ENCODE peak calls at places on chromosomes 7 and 10, in five cellular contexts. One of them, this sample, is unnamed. For H3K4me1, the result is how much of the 10 kb centered on the place peaks cover.

GRCh38 chr7:44618754-44619153 is 12.3 kb downstream of the OGDH start:
- DNase-seq in colonic mucosa: no peak
- DNase-seq in A549: no peak
- DNase-seq in tibial artery: no peak
- DNase-seq in heart right ventricle: no peak
- DNase-seq in this sample: no peak

GRCh38 chr7:48193421-48193820 is 22.2 kb downstream of the ABCA13 start:
- DNase-seq in A549: no peak
- DNase-seq in tibial artery: no peak
- DNase-seq in colonic mucosa: no peak
- DNase-seq in heart right ventricle: no peak
- DNase-seq in this sample: no peak

GRCh38 chr7:68147621-68148238 is 1151.1 kb downstream of the TYW1 start:
- DNase-seq in tibial artery: no peak
- DNase-seq in colonic mucosa: no peak
- DNase-seq in heart right ventricle: no peak
- DNase-seq in A549: no peak
- DNase-seq in this sample: no peak

GRCh38 chr7:32153006-32153405 is 82.8 kb upstream of the PDE1C start:
- DNase-seq in heart right ventricle: no peak
- DNase-seq in A549: no peak
- DNase-seq in colonic mucosa: no peak
- DNase-seq in tibial artery: no peak
- DNase-seq in this sample: no peak

GRCh38 chr7:155729847-155730246 is 82.4 kb downstream of the SHH start:
- DNase-seq in tibial artery: no peak
- DNase-seq in heart right ventricle: no peak
- DNase-seq in A549: no peak
- DNase-seq in colonic mucosa: peak
- DNase-seq in this sample: no peak

GRCh38 chr10:28253174-28253783 is 49.6 kb downstream of the MPP7 start:
- DNase-seq in tibial artery: no peak
- DNase-seq in colonic mucosa: no peak
- DNase-seq in A549: no peak
- DNase-seq in heart right ventricle: no peak
- DNase-seq in this sample: no peak

GRCh38 chr7:29859491-29860180 is 53.3 kb downstream of the WIPF3 start:
- DNase-seq in A549: no peak
- DNase-seq in heart right ventricle: peak
- DNase-seq in tibial artery: no peak
- DNase-seq in colonic mucosa: no peak
- DNase-seq in this sample: no peak

GRCh38 chr7:127895360-127895759 is 135.9 kb downstream of the LRRC4 start:
- DNase-seq in A549: no peak
- DNase-seq in colonic mucosa: no peak
- DNase-seq in tibial artery: no peak
- DNase-seq in heart right ventricle: no peak
- DNase-seq in this sample: no peak

GRCh38 chr10:43863859-43864591 is 215.3 kb upstream of the ZNF32 start:
- DNase-seq in heart right ventricle: peak
- DNase-seq in colonic mucosa: peak
- DNase-seq in tibial artery: peak
- DNase-seq in A549: no peak
- DNase-seq in this sample: no peak

GRCh38 chr10:36094091-36094490 is 452.0 kb upstream of the FZD8 start:
- DNase-seq in tibial artery: no peak
- DNase-seq in A549: no peak
- DNase-seq in heart right ventricle: peak
- DNase-seq in colonic mucosa: no peak
- DNase-seq in this sample: no peak

GRCh38 chr10:132448248-132448731 is 51.3 kb downstream of the PWWP2B start:
- DNase-seq in heart right ventricle: no peak
- DNase-seq in colonic mucosa: peak
- DNase-seq in A549: peak
- DNase-seq in tibial artery: peak
- DNase-seq in this sample: peak

GRCh38 chr10:27614776-27615175 is 110.7 kb downstream of the RAB18 start:
- DNase-seq in A549: no peak
- DNase-seq in heart right ventricle: no peak
- DNase-seq in colonic mucosa: no peak
- DNase-seq in tibial artery: no peak
- DNase-seq in this sample: no peak

GRCh38 chr10:101311440-101312067 is 42.4 kb upstream of the BTRC start:
- DNase-seq in A549: no peak
- DNase-seq in colonic mucosa: no peak
- DNase-seq in tibial artery: no peak
- DNase-seq in heart right ventricle: no peak
- DNase-seq in this sample: no peak

GRCh38 chr10:110698340-110698739 is 54.2 kb downstream of the RBM20 start:
- DNase-seq in tibial artery: no peak
- DNase-seq in heart right ventricle: no peak
- DNase-seq in colonic mucosa: no peak
- DNase-seq in A549: no peak
- DNase-seq in this sample: no peak

GRCh38 chr7:84247591-84247990 is 53.0 kb upstream of the SEMA3A start:
- DNase-seq in A549: no peak
- DNase-seq in tibial artery: no peak
- DNase-seq in heart right ventricle: no peak
- DNase-seq in colonic mucosa: no peak
- DNase-seq in this sample: no peak

GRCh38 chr10:62794306-62794705 is 10.2 kb upstream of the ADO start:
- DNase-seq in colonic mucosa: no peak
- DNase-seq in tibial artery: no peak
- DNase-seq in A549: no peak
- DNase-seq in heart right ventricle: no peak
- DNase-seq in this sample: no peak

GRCh38 chr7:22001345-22002004 is 55.8 kb upstream of the CDCA7L start:
- DNase-seq in colonic mucosa: peak
- DNase-seq in tibial artery: no peak
- DNase-seq in A549: peak
- DNase-seq in heart right ventricle: peak
- DNase-seq in this sample: no peak

GRCh38 chr7:47498229-47499056 is 83.5 kb downstream of the TNS3 start:
- DNase-seq in heart right ventricle: no peak
- DNase-seq in A549: no peak
- DNase-seq in colonic mucosa: peak
- DNase-seq in tibial artery: no peak
- DNase-seq in this sample: no peak

GRCh38 chr10:71161429-71161828 is 50.9 kb upstream of the UNC5B start:
- DNase-seq in heart right ventricle: no peak
- DNase-seq in colonic mucosa: no peak
- DNase-seq in tibial artery: no peak
- DNase-seq in A549: no peak
- DNase-seq in this sample: no peak

GRCh38 chr7:90726120-90726519 is 130.0 kb downstream of the CDK14 start:
- DNase-seq in heart right ventricle: no peak
- DNase-seq in colonic mucosa: no peak
- DNase-seq in tibial artery: no peak
- DNase-seq in A549: no peak
- DNase-seq in this sample: no peak

GRCh38 chr7:151632750-151633515 is 113.2 kb upstream of the RHEB start:
- DNase-seq in colonic mucosa: peak
- DNase-seq in A549: no peak
- DNase-seq in tibial artery: peak
- DNase-seq in heart right ventricle: peak
- DNase-seq in this sample: peak

GRCh38 chr10:129932996-129933395 is 31.1 kb downstream of the EBF3 start:
- DNase-seq in tibial artery: no peak
- DNase-seq in A549: no peak
- DNase-seq in colonic mucosa: no peak
- DNase-seq in heart right ventricle: no peak
- DNase-seq in this sample: no peak

GRCh38 chr10:132835848-132836233 is 49.9 kb upstream of the NKX6-2 start:
- DNase-seq in heart right ventricle: no peak
- DNase-seq in A549: no peak
- DNase-seq in tibial artery: no peak
- DNase-seq in colonic mucosa: no peak
- DNase-seq in this sample: no peak

GRCh38 chr7:105024734-105025133 is 10.7 kb downstream of the KMT2E start:
- DNase-seq in colonic mucosa: no peak
- DNase-seq in A549: no peak
- DNase-seq in heart right ventricle: no peak
- DNase-seq in tibial artery: no peak
- DNase-seq in this sample: no peak

GRCh38 chr10:79022565-79023488 is 45.9 kb upstream of the ZMIZ1 start:
- DNase-seq in colonic mucosa: no peak
- DNase-seq in A549: peak
- DNase-seq in heart right ventricle: peak
- DNase-seq in tibial artery: no peak
- DNase-seq in this sample: no peak

GRCh38 chr7:50488379-50488778 is 38.2 kb upstream of the FIGNL1 start:
- DNase-seq in tibial artery: no peak
- DNase-seq in colonic mucosa: no peak
- DNase-seq in A549: no peak
- DNase-seq in heart right ventricle: no peak
- DNase-seq in this sample: no peak

GRCh38 chr10:111934926-111935325 is 248.6 kb downstream of the GPAM start:
- DNase-seq in colonic mucosa: no peak
- DNase-seq in tibial artery: no peak
- DNase-seq in A549: no peak
- DNase-seq in heart right ventricle: no peak
- DNase-seq in this sample: no peak

GRCh38 chr10:111936143-111936542 is 247.4 kb downstream of the GPAM start:
- DNase-seq in colonic mucosa: no peak
- DNase-seq in tibial artery: no peak
- DNase-seq in heart right ventricle: no peak
- DNase-seq in A549: no peak
- DNase-seq in this sample: no peak

GRCh38 chr10:111933937-111934336 is 249.6 kb downstream of the GPAM start:
- DNase-seq in heart right ventricle: no peak
- DNase-seq in colonic mucosa: no peak
- DNase-seq in A549: no peak
- DNase-seq in tibial artery: no peak
- DNase-seq in this sample: no peak
- TF ChIP-seq CTCF in heart right ventricle: no peak
- TF ChIP-seq CTCF in colonic mucosa: no peak
- TF ChIP-seq CTCF in A549: no peak
- TF ChIP-seq CTCF in tibial artery: no peak
- TF ChIP-seq CTCF in this sample: no peak

GRCh38 chr7:100122568-100122967 is 3.1 kb downstream of the CNPY4 start:
- DNase-seq in heart right ventricle: no peak
- DNase-seq in A549: no peak
- DNase-seq in colonic mucosa: no peak
- DNase-seq in tibial artery: no peak
- DNase-seq in this sample: no peak
- H3K4me1 ChIP-seq in heart right ventricle: under half
- H3K4me1 ChIP-seq in A549: under half
- H3K4me1 ChIP-seq in colonic mucosa: under half
- H3K4me1 ChIP-seq in tibial artery: under half
- H3K4me1 ChIP-seq in this sample: under half

GRCh38 chr7:36809510-36809909 is 85.2 kb upstream of the AOAH start:
- DNase-seq in heart right ventricle: no peak
- DNase-seq in colonic mucosa: no peak
- DNase-seq in A549: no peak
- DNase-seq in tibial artery: no peak
- DNase-seq in this sample: no peak

GRCh38 chr7:36806897-36807296 is 82.6 kb upstream of the AOAH start:
- DNase-seq in colonic mucosa: no peak
- DNase-seq in heart right ventricle: no peak
- DNase-seq in tibial artery: no peak
- DNase-seq in A549: no peak
- DNase-seq in this sample: no peak

GRCh38 chr7:36810476-36810875 is 86.2 kb upstream of the AOAH start:
- DNase-seq in tibial artery: no peak
- DNase-seq in A549: no peak
- DNase-seq in heart right ventricle: no peak
- DNase-seq in colonic mucosa: no peak
- DNase-seq in this sample: no peak

GRCh38 chr7:36810032-36810431 is 85.7 kb upstream of the AOAH start:
- DNase-seq in tibial artery: no peak
- DNase-seq in A549: no peak
- DNase-seq in colonic mucosa: no peak
- DNase-seq in heart right ventricle: no peak
- DNase-seq in this sample: no peak

GRCh38 chr7:36809064-36809463 is 84.8 kb upstream of the AOAH start:
- DNase-seq in A549: no peak
- DNase-seq in colonic mucosa: no peak
- DNase-seq in tibial artery: no peak
- DNase-seq in heart right ventricle: no peak
- DNase-seq in this sample: no peak
- TF ChIP-seq CTCF in A549: no peak
- TF ChIP-seq CTCF in colonic mucosa: no peak
- TF ChIP-seq CTCF in tibial artery: no peak
- TF ChIP-seq CTCF in heart right ventricle: no peak
- TF ChIP-seq CTCF in this sample: no peak

DNA sequence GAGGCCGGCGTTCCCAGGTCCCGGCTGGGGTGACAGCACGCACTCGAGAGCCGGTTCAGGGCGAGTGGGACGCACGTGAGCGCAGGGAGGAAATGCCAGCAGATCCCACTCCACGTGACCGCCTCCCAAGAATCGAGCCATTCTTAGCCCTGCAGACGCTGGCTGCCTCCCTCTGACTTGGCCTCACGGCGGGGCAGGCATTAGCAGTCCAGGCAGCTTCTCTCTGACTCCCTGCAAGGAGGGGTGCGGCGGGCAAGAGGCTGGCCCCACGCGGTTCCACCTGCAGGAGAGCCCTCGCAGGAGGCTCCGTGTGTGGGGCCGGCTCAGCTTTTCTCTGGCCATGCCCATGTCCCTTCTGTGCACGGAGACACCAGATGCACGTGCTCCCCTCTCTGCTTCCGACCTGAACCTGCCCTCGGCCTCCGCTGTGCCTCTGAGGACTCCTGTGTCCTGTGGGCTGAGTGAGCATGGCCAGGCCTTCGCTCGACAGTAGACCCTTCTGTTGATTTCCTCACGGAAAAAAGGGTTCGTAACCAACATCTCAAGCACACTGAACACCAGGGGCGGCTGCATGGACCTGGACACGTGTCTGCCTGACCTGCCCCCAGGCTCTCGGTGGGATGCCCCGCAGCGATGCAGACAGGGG is 10.2 kb downstream of the GPR146 start:
- DNase-seq in A549: no peak
- DNase-seq in heart right ventricle: peak
- DNase-seq in colonic mucosa: no peak
- DNase-seq in tibial artery: no peak
- DNase-seq in this sample: peak
- H3K4me1 ChIP-seq in A549: under half
- H3K4me1 ChIP-seq in heart right ventricle: half or more
- H3K4me1 ChIP-seq in colonic mucosa: under half
- H3K4me1 ChIP-seq in tibial artery: under half
- H3K4me1 ChIP-seq in this sample: under half

GRCh38 chr10:18601321-18601720 is 50.1 kb downstream of the NSUN6 start:
- DNase-seq in tibial artery: no peak
- DNase-seq in colonic mucosa: no peak
- DNase-seq in A549: peak
- DNase-seq in heart right ventricle: no peak
- DNase-seq in this sample: no peak
- TF ChIP-seq CTCF in tibial artery: no peak
- TF ChIP-seq CTCF in colonic mucosa: no peak
- TF ChIP-seq CTCF in A549: no peak
- TF ChIP-seq CTCF in heart right ventricle: no peak
- TF ChIP-seq CTCF in this sample: no peak

GRCh38 chr7:157674715-157675426 is 338.1 kb downstream of the DNAJB6 start:
- DNase-seq in colonic mucosa: no peak
- DNase-seq in heart right ventricle: no peak
- DNase-seq in tibial artery: no peak
- DNase-seq in A549: no peak
- DNase-seq in this sample: peak
- H3K4me1 ChIP-seq in colonic mucosa: under half
- H3K4me1 ChIP-seq in heart right ventricle: under half
- H3K4me1 ChIP-seq in tibial artery: under half
- H3K4me1 ChIP-seq in A549: under half
- H3K4me1 ChIP-seq in this sample: under half

This sample was measured in uterus.